ENCODE peak calls at places on chromosomes 2 and 18, in ten cellular contexts. One of them, this sample, is unnamed.

GRCh38 chr2:39202639-39203369 is 41.0 kb downstream of the CDKL4 start:
- DNase-seq in WTC11: no peak
- DNase-seq in lower lobe of right lung: no peak
- DNase-seq in tibial artery: no peak
- DNase-seq in heart left ventricle: no peak
- DNase-seq in PC-3: peak
- DNase-seq in MM.1S: no peak
- DNase-seq in left ventricle myocardium inferior: no peak
- DNase-seq in endothelial cell: no peak
- DNase-seq in dorsolateral prefrontal cortex: no peak
- DNase-seq in this sample: no peak

GRCh38 chr2:130743278-130743677 is 12.1 kb upstream of the AMER3 start:
- DNase-seq in WTC11: no peak
- DNase-seq in lower lobe of right lung: no peak
- DNase-seq in tibial artery: no peak
- DNase-seq in heart left ventricle: no peak
- DNase-seq in PC-3: no peak
- DNase-seq in MM.1S: no peak
- DNase-seq in left ventricle myocardium inferior: no peak
- DNase-seq in endothelial cell: no peak
- DNase-seq in dorsolateral prefrontal cortex: no peak
- DNase-seq in this sample: no peak

GRCh38 chr18:58578835-58579560 is 49.9 kb downstream of the ALPK2 start:
- DNase-seq in WTC11: no peak
- DNase-seq in lower lobe of right lung: no peak
- DNase-seq in tibial artery: no peak
- DNase-seq in heart left ventricle: no peak
- DNase-seq in PC-3: peak
- DNase-seq in MM.1S: no peak
- DNase-seq in left ventricle myocardium inferior: no peak
- DNase-seq in endothelial cell: no peak
- DNase-seq in dorsolateral prefrontal cortex: no peak
- DNase-seq in this sample: no peak

GRCh38 chr18:22613788-22614187 is 196.1 kb upstream of the CTAGE1 start:
- DNase-seq in WTC11: no peak
- DNase-seq in lower lobe of right lung: no peak
- DNase-seq in tibial artery: no peak
- DNase-seq in heart left ventricle: no peak
- DNase-seq in PC-3: no peak
- DNase-seq in MM.1S: no peak
- DNase-seq in left ventricle myocardium inferior: no peak
- DNase-seq in endothelial cell: no peak
- DNase-seq in dorsolateral prefrontal cortex: no peak
- DNase-seq in this sample: no peak

GRCh38 chr2:238727585-238728321 is 120.1 kb upstream of the TWIST2 start:
- DNase-seq in WTC11: no peak
- DNase-seq in lower lobe of right lung: no peak
- DNase-seq in tibial artery: peak
- DNase-seq in heart left ventricle: peak
- DNase-seq in PC-3: no peak
- DNase-seq in MM.1S: no peak
- DNase-seq in left ventricle myocardium inferior: peak
- DNase-seq in endothelial cell: no peak
- DNase-seq in dorsolateral prefrontal cortex: no peak
- DNase-seq in this sample: no peak

GRCh38 chr2:45010706-45011036 is 1.4 kb upstream of the SIX2 start:
- DNase-seq in WTC11: no peak
- DNase-seq in lower lobe of right lung: no peak
- DNase-seq in tibial artery: no peak
- DNase-seq in heart left ventricle: no peak
- DNase-seq in PC-3: no peak
- DNase-seq in MM.1S: no peak
- DNase-seq in left ventricle myocardium inferior: no peak
- DNase-seq in endothelial cell: no peak
- DNase-seq in dorsolateral prefrontal cortex: no peak
- DNase-seq in this sample: peak

GRCh38 chr2:118993392-118993752 is 51.4 kb downstream of the MARCO start:
- DNase-seq in WTC11: no peak
- DNase-seq in lower lobe of right lung: no peak
- DNase-seq in tibial artery: no peak
- DNase-seq in heart left ventricle: no peak
- DNase-seq in PC-3: no peak
- DNase-seq in MM.1S: no peak
- DNase-seq in left ventricle myocardium inferior: no peak
- DNase-seq in endothelial cell: no peak
- DNase-seq in dorsolateral prefrontal cortex: no peak
- DNase-seq in this sample: no peak

GRCh38 chr2:74301262-74301661 is 42.0 kb downstream of the SLC4A5 start:
- DNase-seq in WTC11: no peak
- DNase-seq in lower lobe of right lung: no peak
- DNase-seq in tibial artery: no peak
- DNase-seq in heart left ventricle: no peak
- DNase-seq in PC-3: no peak
- DNase-seq in MM.1S: no peak
- DNase-seq in left ventricle myocardium inferior: no peak
- DNase-seq in endothelial cell: no peak
- DNase-seq in dorsolateral prefrontal cortex: no peak
- DNase-seq in this sample: no peak

GRCh38 chr18:3151379-3152264 is 68.1 kb downstream of the MYOM1 start:
- DNase-seq in WTC11: no peak
- DNase-seq in lower lobe of right lung: no peak
- DNase-seq in tibial artery: no peak
- DNase-seq in heart left ventricle: no peak
- DNase-seq in PC-3: peak
- DNase-seq in MM.1S: peak
- DNase-seq in left ventricle myocardium inferior: no peak
- DNase-seq in endothelial cell: no peak
- DNase-seq in dorsolateral prefrontal cortex: no peak
- DNase-seq in this sample: peak

GRCh38 chr18:10047237-10047636 is 133.4 kb downstream of the VAPA start:
- DNase-seq in WTC11: no peak
- DNase-seq in lower lobe of right lung: no peak
- DNase-seq in tibial artery: no peak
- DNase-seq in heart left ventricle: no peak
- DNase-seq in PC-3: peak
- DNase-seq in MM.1S: no peak
- DNase-seq in left ventricle myocardium inferior: no peak
- DNase-seq in endothelial cell: no peak
- DNase-seq in dorsolateral prefrontal cortex: no peak
- DNase-seq in this sample: no peak

GRCh38 chr18:37575646-37576045 is 10.0 kb upstream of the CELF4 start:
- DNase-seq in WTC11: no peak
- DNase-seq in lower lobe of right lung: no peak
- DNase-seq in tibial artery: no peak
- DNase-seq in heart left ventricle: no peak
- DNase-seq in PC-3: no peak
- DNase-seq in MM.1S: no peak
- DNase-seq in left ventricle myocardium inferior: no peak
- DNase-seq in endothelial cell: no peak
- DNase-seq in dorsolateral prefrontal cortex: no peak
- DNase-seq in this sample: no peak

GRCh38 chr2:44148997-44149396 is 19.7 kb upstream of the PPM1B start:
- DNase-seq in WTC11: no peak
- DNase-seq in lower lobe of right lung: no peak
- DNase-seq in tibial artery: no peak
- DNase-seq in heart left ventricle: no peak
- DNase-seq in PC-3: no peak
- DNase-seq in MM.1S: no peak
- DNase-seq in left ventricle myocardium inferior: no peak
- DNase-seq in endothelial cell: no peak
- DNase-seq in dorsolateral prefrontal cortex: no peak
- DNase-seq in this sample: no peak

DNA sequence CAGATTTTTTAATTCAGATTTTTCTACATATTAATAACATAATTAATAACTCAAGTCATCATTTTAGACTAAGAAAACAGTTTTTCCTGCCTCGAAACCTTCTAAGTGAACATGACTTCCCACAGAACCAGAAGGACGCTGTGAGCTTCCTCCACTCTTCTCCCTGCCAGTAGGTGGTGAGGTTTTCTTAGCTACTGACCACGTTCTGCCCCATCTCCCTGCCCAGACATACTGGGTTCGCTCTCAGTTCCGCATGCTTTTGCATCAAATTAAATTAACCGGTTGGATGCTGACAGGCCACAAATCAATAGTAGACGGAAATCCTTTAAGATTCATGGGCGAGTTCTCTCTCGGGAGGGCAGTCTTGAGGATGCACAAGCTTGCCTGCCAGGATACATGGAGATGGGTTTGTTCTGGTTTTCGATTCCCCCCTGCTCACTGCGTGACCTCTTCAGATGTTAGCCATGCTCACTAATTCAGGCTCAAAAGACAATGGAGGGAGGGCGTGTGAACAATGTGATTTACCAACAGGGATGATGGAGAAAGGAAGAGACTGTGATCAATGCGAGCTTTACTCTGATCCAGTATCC is 375.9 kb downstream of the EIPR1 start:
- DNase-seq in WTC11: no peak
- DNase-seq in lower lobe of right lung: no peak
- DNase-seq in tibial artery: no peak
- DNase-seq in heart left ventricle: no peak
- DNase-seq in PC-3: no peak
- DNase-seq in MM.1S: no peak
- DNase-seq in left ventricle myocardium inferior: no peak
- DNase-seq in endothelial cell: no peak
- DNase-seq in dorsolateral prefrontal cortex: no peak
- DNase-seq in this sample: no peak
- TF ChIP-seq CTCF in WTC11: no peak
- TF ChIP-seq CTCF in lower lobe of right lung: peak
- TF ChIP-seq CTCF in tibial artery: no peak
- TF ChIP-seq CTCF in heart left ventricle: no peak
- TF ChIP-seq CTCF in PC-3: peak
- TF ChIP-seq CTCF in MM.1S: no peak
- TF ChIP-seq CTCF in left ventricle myocardium inferior: peak
- TF ChIP-seq CTCF in endothelial cell: no peak
- TF ChIP-seq CTCF in dorsolateral prefrontal cortex: no peak
- TF ChIP-seq CTCF in this sample: no peak

GRCh38 chr2:80086831-80087230 is 217.7 kb downstream of the LRRTM1 start:
- DNase-seq in WTC11: no peak
- DNase-seq in lower lobe of right lung: no peak
- DNase-seq in tibial artery: no peak
- DNase-seq in heart left ventricle: no peak
- DNase-seq in PC-3: no peak
- DNase-seq in MM.1S: no peak
- DNase-seq in left ventricle myocardium inferior: no peak
- DNase-seq in endothelial cell: no peak
- DNase-seq in dorsolateral prefrontal cortex: no peak
- DNase-seq in this sample: no peak
- TF ChIP-seq CTCF in WTC11: no peak
- TF ChIP-seq CTCF in lower lobe of right lung: no peak
- TF ChIP-seq CTCF in tibial artery: no peak
- TF ChIP-seq CTCF in heart left ventricle: no peak
- TF ChIP-seq CTCF in PC-3: no peak
- TF ChIP-seq CTCF in MM.1S: no peak
- TF ChIP-seq CTCF in left ventricle myocardium inferior: no peak
- TF ChIP-seq CTCF in endothelial cell: no peak
- TF ChIP-seq CTCF in dorsolateral prefrontal cortex: no peak
- TF ChIP-seq CTCF in this sample: no peak

GRCh38 chr2:28952806-28953190 is 28.3 kb upstream of the TOGARAM2 start:
- DNase-seq in WTC11: no peak
- DNase-seq in lower lobe of right lung: no peak
- DNase-seq in tibial artery: no peak
- DNase-seq in heart left ventricle: no peak
- DNase-seq in PC-3: no peak
- DNase-seq in MM.1S: no peak
- DNase-seq in left ventricle myocardium inferior: no peak
- DNase-seq in endothelial cell: no peak
- DNase-seq in dorsolateral prefrontal cortex: no peak
- DNase-seq in this sample: no peak
- TF ChIP-seq CTCF in WTC11: no peak
- TF ChIP-seq CTCF in lower lobe of right lung: no peak
- TF ChIP-seq CTCF in tibial artery: no peak
- TF ChIP-seq CTCF in heart left ventricle: no peak
- TF ChIP-seq CTCF in PC-3: peak
- TF ChIP-seq CTCF in MM.1S: no peak
- TF ChIP-seq CTCF in left ventricle myocardium inferior: peak
- TF ChIP-seq CTCF in endothelial cell: no peak
- TF ChIP-seq CTCF in dorsolateral prefrontal cortex: no peak
- TF ChIP-seq CTCF in this sample: no peak

GRCh38 chr2:199940373-199940772 is 14.9 kb downstream of the TYW5 start:
- DNase-seq in WTC11: no peak
- DNase-seq in lower lobe of right lung: no peak
- DNase-seq in tibial artery: no peak
- DNase-seq in heart left ventricle: no peak
- DNase-seq in PC-3: peak
- DNase-seq in MM.1S: peak
- DNase-seq in left ventricle myocardium inferior: no peak
- DNase-seq in endothelial cell: no peak
- DNase-seq in dorsolateral prefrontal cortex: no peak
- DNase-seq in this sample: no peak
- TF ChIP-seq CTCF in WTC11: no peak
- TF ChIP-seq CTCF in lower lobe of right lung: no peak
- TF ChIP-seq CTCF in tibial artery: no peak
- TF ChIP-seq CTCF in heart left ventricle: no peak
- TF ChIP-seq CTCF in PC-3: peak
- TF ChIP-seq CTCF in MM.1S: peak
- TF ChIP-seq CTCF in left ventricle myocardium inferior: peak
- TF ChIP-seq CTCF in endothelial cell: peak
- TF ChIP-seq CTCF in dorsolateral prefrontal cortex: peak
- TF ChIP-seq CTCF in this sample: no peak

GRCh38 chr2:8090748-8091700 is 590.8 kb upstream of the ID2 start:
- DNase-seq in WTC11: no peak
- DNase-seq in lower lobe of right lung: peak
- DNase-seq in tibial artery: peak
- DNase-seq in heart left ventricle: peak
- DNase-seq in PC-3: peak
- DNase-seq in MM.1S: peak
- DNase-seq in left ventricle myocardium inferior: peak
- DNase-seq in endothelial cell: no peak
- DNase-seq in dorsolateral prefrontal cortex: no peak
- DNase-seq in this sample: no peak
- TF ChIP-seq CTCF in WTC11: no peak
- TF ChIP-seq CTCF in lower lobe of right lung: no peak
- TF ChIP-seq CTCF in tibial artery: no peak
- TF ChIP-seq CTCF in heart left ventricle: no peak
- TF ChIP-seq CTCF in PC-3: no peak
- TF ChIP-seq CTCF in MM.1S: no peak
- TF ChIP-seq CTCF in left ventricle myocardium inferior: no peak
- TF ChIP-seq CTCF in endothelial cell: no peak
- TF ChIP-seq CTCF in dorsolateral prefrontal cortex: no peak
- TF ChIP-seq CTCF in this sample: no peak